ENCODE peak calls at places on chromosomes 13 and 19, in nine cellular contexts. T, U, G, H, S, R, J, Z and F are unnamed samples.

GRCh38 chr19:1668339-1669123 is 16.1 kb upstream of the TCF3 start:
- DNase-seq in R (no peak), G (no peak), H (no peak), S (no peak), Z (no peak), J (peak), U (no peak), T (peak), F (peak)

GRCh38 chr13:66222926-66223325 is 1007.2 kb downstream of the PCDH9 start:
- DNase-seq in T (no peak), H (no peak), G (no peak), R (no peak), J (no peak), U (no peak), S (no peak), Z (no peak), F (no peak)

GRCh38 chr19:43774103-43774939 is 6.5 kb downstream of the KCNN4 start:
- DNase-seq in G (no peak), R (peak), H (peak), S (no peak), T (peak), Z (peak), J (no peak), U (no peak), F (peak)

GRCh38 chr19:49749055-49749716 is 13.9 kb downstream of the TSKS start:
- DNase-seq in G (no peak), Z (no peak), S (no peak), J (no peak), H (no peak), R (no peak), T (peak), U (no peak), F (no peak)

GRCh38 chr19:18063463-18063862 is 23.3 kb downstream of the IL12RB1 start:
- DNase-seq in G (peak), T (peak), Z (no peak), J (peak), R (no peak), S (no peak), H (no peak), U (peak), F (no peak)

GRCh38 chr19:51607920-51608562 is 22.2 kb downstream of the SIGLEC5 start:
- DNase-seq in S (no peak), H (peak), R (no peak), U (peak), Z (peak), T (peak), J (peak), G (peak), F (peak)

GRCh38 chr19:5141278-5141925 is 172.5 kb downstream of the KDM4B start:
- DNase-seq in G (no peak), R (no peak), T (peak), H (no peak), J (no peak), S (no peak), U (no peak), Z (no peak), F (no peak)

GRCh38 chr13:41691276-41691675 is 233.9 kb downstream of the RGCC start:
- DNase-seq in G (no peak), T (no peak), S (no peak), H (no peak), R (no peak), J (no peak), Z (no peak), U (no peak), F (no peak)

GRCh38 chr13:50993908-50994307 is 84.3 kb downstream of the RNASEH2B start:
- DNase-seq in H (no peak), R (no peak), T (no peak), Z (no peak), J (no peak), S (no peak), U (no peak), G (no peak), F (no peak)

GRCh38 chr13:23477096-23477495 is 43.6 kb upstream of the SACS start:
- DNase-seq in S (no peak), T (no peak), R (no peak), G (no peak), U (no peak), Z (no peak), J (no peak), H (no peak), F (no peak)